ENCODE peak calls at places on chromosomes 5 and 9, in nine cellular contexts. R is skeletal muscle cell; M is fibroblast of gingiva; K is stimulated activated CD4-positive, alpha-beta T cell treated with anti-CD3 and anti-CD28 coated beads, Interleukin-2, amount 100 ng/mL, for 48 hours; Z is stimulated activated CD8-positive, alpha-beta memory T cell treated with anti-CD3 and anti-CD28 coated beads, Interleukin-4, amount 100 ng/mL, for 24 hours; S is RCC 7860; V is EL; U is hypothalamus; E is GM23248. H is an unnamed sample.

GRCh38 chr5:132471006-132471907 is 19.3 kb downstream of the IRF1 start:
- DNase-seq in Z (no peak), U (no peak), V (no peak), E (no peak), K (no peak), S (peak; percentile 89), M (no peak), R (no peak), H (peak; percentile 82)

GRCh38 chr5:139473105-139473504 is 2.3 kb downstream of the SMIM33 start:
- DNase-seq in Z (no peak), M (no peak), R (no peak), V (no peak), S (no peak), K (no peak), U (no peak), E (no peak), H (no peak)

GRCh38 chr9:134378901-134379338 is 52.7 kb downstream of the RXRA start:
- DNase-seq in M (peak; percentile 35), S (peak; percentile 77), Z (no peak), R (no peak), K (no peak), E (peak; percentile 71), U (peak; percentile 40), V (peak; percentile 37), H (no peak)

GRCh38 chr5:110880413-110880812 is 141.6 kb downstream of the SLC25A46 start:
- DNase-seq in V (peak; percentile 83), M (peak; percentile 92), U (no peak), R (peak; percentile 83), Z (no peak), S (peak; percentile 89), E (peak; percentile 70), K (no peak), H (peak; percentile 95)

GRCh38 chr9:38388283-38389223 is 3.9 kb upstream of the ALDH1B1 start:
- DNase-seq in U (no peak), V (no peak), R (peak; percentile 43), E (peak; percentile 69), S (no peak), K (no peak), Z (no peak), M (peak; percentile 52), H (no peak)

GRCh38 chr5:93604119-93604963 is 21.3 kb downstream of the NR2F1 start:
- DNase-seq in E (peak; percentile 54), V (peak; percentile 46), Z (no peak), K (no peak), S (no peak), R (no peak), M (no peak), U (no peak), H (peak; percentile 9)

GRCh38 chr9:136728548-136729123 is 14.1 kb downstream of the LCN10 start:
- DNase-seq in S (peak; percentile 8), M (peak; percentile 37), R (no peak), V (peak; percentile 59), K (no peak), Z (no peak), E (peak; percentile 76), U (no peak), H (peak; percentile 36)

GRCh38 chr9:79565245-79565644 is 6.5 kb upstream of the TLE4 start:
- DNase-seq in V (no peak), S (no peak), M (no peak), E (peak; percentile 16), Z (no peak), R (no peak), K (no peak), U (no peak), H (peak; percentile 39)

GRCh38 chr5:68441309-68441708 is 225.8 kb downstream of the PIK3R1 start:
- DNase-seq in E (no peak), R (no peak), U (no peak), M (no peak), V (no peak), Z (no peak), K (no peak), S (no peak), H (no peak)

GRCh38 chr9:137417161-137418021 is 5.6 kb downstream of the EXD3 start:
- DNase-seq in K (no peak), R (no peak), U (no peak), E (no peak), V (peak; percentile 15), M (no peak), S (no peak), Z (no peak), H (no peak)

GRCh38 chr5:57858905-57859304 is 376.3 kb upstream of the ACTBL2 start:
- DNase-seq in R (peak; percentile 69), U (no peak), E (no peak), S (no peak), V (no peak), K (no peak), Z (no peak), M (no peak), H (no peak)

H was measured in kidney tubule cell.